ENCODE peak calls at places on chromosomes 2 and 18, in five cellular contexts. D is psoas muscle, B is A673, M is fibroblast of lung, S is thyroid gland. R is an unnamed sample.

GRCh38 chr2:84486436-84487115 is 27.5 kb upstream of the SUCLG1 start:
- DNase-seq in D (no peak), B (no peak), M (peak; percentile 71), S (peak; percentile 42), R (no peak)

GRCh38 chr2:136117391-136117841 is 533 bp downstream of the CXCR4 start:
- DNase-seq in D (peak; percentile 63), B (peak; percentile 56), M (peak; percentile 46), S (peak; percentile 35), R (no peak)

GRCh38 chr2:42937171-42937875 is 144.9 kb upstream of the HAAO start:
- DNase-seq in D (peak; percentile 37), B (no peak), M (no peak), S (peak; percentile 31), R (no peak)

GRCh38 chr2:8258406-8258805 is 423.4 kb upstream of the ID2 start:
- DNase-seq in D (no peak), B (no peak), M (no peak), S (no peak), R (no peak)

GRCh38 chr2:69830045-69830905 is 815 bp downstream of the GMCL1 start:
- DNase-seq in D (peak; percentile 65), B (no peak), M (peak; percentile 24), S (peak; percentile 52), R (peak; percentile 67)

GRCh38 chr2:39099820-39100728 is 20.8 kb downstream of the SOS1 start:
- DNase-seq in D (no peak), B (no peak), M (no peak), S (no peak), R (peak; percentile 65)

GRCh38 chr2:136288249-136288648 is 170.3 kb upstream of the CXCR4 start:
- DNase-seq in D (no peak), B (no peak), M (no peak), S (no peak), R (no peak)

GRCh38 chr2:26001743-26002341 is 19.5 kb upstream of the KIF3C start:
- DNase-seq in D (peak; percentile 78), B (peak; percentile 90), M (peak; percentile 62), S (peak; percentile 99), R (no peak)

GRCh38 chr2:98795903-98796676 is 65.2 kb upstream of the MGAT4A start:
- DNase-seq in D (no peak), B (no peak), M (no peak), S (no peak), R (no peak)

GRCh38 chr18:79697178-79697577 is 17.6 kb downstream of the CTDP1 start:
- DNase-seq in D (no peak), B (no peak), M (no peak), S (no peak), R (no peak)

GRCh38 chr18:41973989-41974388 is 19.0 kb downstream of the PIK3C3 start:
- DNase-seq in D (no peak), B (no peak), M (no peak), S (no peak), R (no peak)

GRCh38 chr2:96088340-96089335 is 27.7 kb downstream of the ADRA2B start:
- DNase-seq in D (peak; percentile 25), B (no peak), M (no peak), S (no peak), R (no peak)

GRCh38 chr18:42078711-42079110 is 123.7 kb downstream of the PIK3C3 start:
- DNase-seq in D (no peak), B (no peak), M (peak; percentile 51), S (no peak), R (no peak)

GRCh38 chr2:241324775-241325174 is 9.1 kb downstream of the SEPTIN2 start:
- DNase-seq in D (no peak), B (no peak), M (no peak), S (no peak), R (no peak)

GRCh38 chr2:188383158-188383557 is 91.5 kb downstream of the GULP1 start:
- DNase-seq in D (no peak), B (no peak), M (peak; percentile 40), S (no peak), R (no peak)

GRCh38 chr2:36800381-36800780 is 103.9 kb downstream of the VIT start:
- DNase-seq in D (no peak), B (no peak), M (no peak), S (no peak), R (no peak)

GRCh38 chr2:201261471-201261870 is 1.1 kb downstream of the CASP8 start:
- DNase-seq in D (peak; percentile 52), B (no peak), M (no peak), S (no peak), R (no peak)

GRCh38 chr2:80117401-80117800 is 187.2 kb downstream of the LRRTM1 start:
- DNase-seq in D (no peak), B (no peak), M (no peak), S (no peak), R (no peak)

GRCh38 chr18:58513615-58514014 is 115.3 kb downstream of the ALPK2 start:
- DNase-seq in D (no peak), B (no peak), M (no peak), S (no peak), R (no peak)

GRCh38 chr2:127048618-127048935 is 58.4 kb downstream of the BIN1 start:
- DNase-seq in D (peak; percentile 64), B (no peak), M (no peak), S (no peak), R (no peak)

GRCh38 chr18:4351005-4351404 is 104.1 kb downstream of the DLGAP1 start:
- DNase-seq in D (no peak), B (peak; percentile 29), M (no peak), S (no peak), R (no peak)

GRCh38 chr2:172361360-172361759 is 66.0 kb upstream of the ITGA6 start:
- DNase-seq in D (no peak), B (no peak), M (no peak), S (no peak), R (no peak)

GRCh38 chr2:233447506-233448219 is 93.4 kb downstream of the DGKD start:
- DNase-seq in D (peak; percentile 32), B (no peak), M (no peak), S (no peak), R (no peak)

GRCh38 chr18:32301976-32302743 is 112.3 kb downstream of the MEP1B start:
- DNase-seq in D (no peak), B (no peak), M (peak; percentile 89), S (no peak), R (peak; percentile 20)

GRCh38 chr18:21064347-21064746 is 47.3 kb downstream of the ROCK1 start:
- DNase-seq in D (no peak), B (no peak), M (no peak), S (no peak), R (no peak)

GRCh38 chr18:49022311-49023280 is 71.8 kb upstream of the SMAD7 start:
- DNase-seq in D (peak; percentile 29), B (no peak), M (no peak), S (no peak), R (no peak)

GRCh38 chr18:49024408-49024807 is 73.6 kb upstream of the SMAD7 start:
- DNase-seq in D (peak; percentile 5), B (no peak), M (no peak), S (no peak), R (no peak)

GRCh38 chr18:49024808-49025361 is 74.1 kb upstream of the SMAD7 start:
- DNase-seq in D (peak; percentile 35), B (no peak), M (no peak), S (no peak), R (no peak)

GRCh38 chr18:49023281-49023937 is 72.6 kb upstream of the SMAD7 start:
- DNase-seq in D (peak; percentile 23), B (no peak), M (no peak), S (no peak), R (no peak)

GRCh38 chr18:49023938-49024341 is 73.2 kb upstream of the SMAD7 start:
- DNase-seq in D (peak; percentile 46), B (no peak), M (no peak), S (no peak), R (no peak)
- TF ChIP-seq CTCF in D (no peak), B (no peak), M (no peak), S (no peak), R (no peak)

GRCh38 chr2:194090251-194090905 is 1566.6 kb upstream of the SLC39A10 start:
- DNase-seq in D (no peak), B (no peak), M (no peak), S (no peak), R (peak; percentile 4)

GRCh38 chr2:194087569-194087968 is 1569.5 kb upstream of the SLC39A10 start:
- DNase-seq in D (no peak), B (peak; percentile 36), M (no peak), S (no peak), R (no peak)

GRCh38 chr2:194087089-194087488 is 1569.9 kb upstream of the SLC39A10 start:
- DNase-seq in D (no peak), B (no peak), M (no peak), S (no peak), R (no peak)
- H3K4me3 ChIP-seq in D (no peak overlapping the region), B (no peak overlapping the region), M (no peak overlapping the region), S (no peak overlapping the region), R (no peak overlapping the region)

DNA sequence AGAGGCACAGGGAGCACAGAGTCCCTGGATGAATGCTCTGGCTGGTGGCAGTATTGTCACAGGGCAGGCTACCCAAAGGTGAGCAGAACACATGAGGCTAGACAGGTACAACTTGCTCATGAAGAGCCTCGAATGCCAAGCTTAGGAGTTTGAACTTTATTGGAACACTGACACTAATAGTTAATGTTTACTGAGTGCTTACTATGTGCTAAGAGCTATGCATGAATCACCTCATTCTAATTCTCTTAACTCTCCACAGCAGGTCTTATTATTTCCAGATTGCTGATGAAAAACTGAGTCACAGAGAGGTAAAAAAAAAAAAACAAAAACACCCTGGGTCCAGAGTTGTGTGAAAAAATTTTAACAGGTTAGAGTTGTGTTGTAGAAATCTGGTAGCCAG is 6.1 kb upstream of the EMX1 start:
- DNase-seq in D (no peak), B (no peak), M (no peak), S (no peak), R (no peak)
- H3K27me3 ChIP-seq in D (peaks cover 37% of the 10 kb centered on the region), B (peaks cover 99% of the 10 kb centered on the region), M (peaks cover 55% of the 10 kb centered on the region), S (peaks cover 54% of the 10 kb centered on the region), R (no peaks in the 10 kb centered on the region)

DNA sequence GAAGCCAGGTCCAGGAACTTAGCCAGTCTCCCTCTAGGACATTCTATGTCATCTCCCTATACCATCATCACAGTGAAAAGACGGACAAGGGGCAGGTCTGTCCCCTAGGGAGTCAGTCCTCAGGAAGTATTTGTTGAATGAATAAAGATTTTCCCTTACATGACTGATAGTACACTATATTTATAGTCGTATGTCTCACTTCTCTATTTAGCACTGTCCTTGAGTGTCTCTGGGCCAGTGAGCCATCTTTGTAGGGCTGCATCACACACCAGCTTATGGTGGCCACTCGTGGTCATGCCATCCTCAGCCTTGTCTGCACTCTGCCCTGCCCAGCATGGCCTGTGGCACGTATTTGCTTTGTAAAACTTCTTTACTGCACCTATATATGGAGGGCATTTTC is 25.8 kb downstream of the PTPN18 start:
- DNase-seq in D (no peak), B (no peak), M (no peak), S (no peak), R (no peak)
- TF ChIP-seq CTCF in D (no peak), B (no peak), M (no peak), S (no peak), R (no peak)

GRCh38 chr18:59885579-59886163 is 14.1 kb upstream of the PMAIP1 start:
- DNase-seq in D (no peak), B (peak; percentile 44), M (peak; percentile 79), S (no peak), R (peak; percentile 62)
- H3K4me3 ChIP-seq in D (no peak overlapping the region), B (no peak overlapping the region), M (peak overlapping the region; percentile 29), S (no peak overlapping the region), R (peak overlapping the region; percentile 51)

R was measured in GM06990.